ENCODE peak calls at places on chromosome 16, in five cellular contexts. One of them, this sample, is unnamed.

GRCh38 chr16:59369523-59369922 is 635.4 kb upstream of the GOT2 start:
- DNase-seq in cerebellum: no peak
- DNase-seq in stimulated activated CD4-positive, alpha-beta T cell treated with anti-CD3 and anti-CD28 coated beads, Interleukin-2, amount 100 ng/mL, for 48 hours: no peak
- DNase-seq in sigmoid colon: no peak
- DNase-seq in HT-29: no peak
- DNase-seq in this sample: no peak

GRCh38 chr16:23765933-23766332 is 11.1 kb downstream of the CHP2 start:
- DNase-seq in sigmoid colon: no peak
- DNase-seq in cerebellum: no peak
- DNase-seq in HT-29: no peak
- DNase-seq in stimulated activated CD4-positive, alpha-beta T cell treated with anti-CD3 and anti-CD28 coated beads, Interleukin-2, amount 100 ng/mL, for 48 hours: no peak
- DNase-seq in this sample: no peak

GRCh38 chr16:48538746-48539484 is 71.1 kb downstream of the N4BP1 start:
- DNase-seq in stimulated activated CD4-positive, alpha-beta T cell treated with anti-CD3 and anti-CD28 coated beads, Interleukin-2, amount 100 ng/mL, for 48 hours: no peak
- DNase-seq in cerebellum: no peak
- DNase-seq in sigmoid colon: peak; percentile 62
- DNase-seq in HT-29: peak; percentile 9
- DNase-seq in this sample: no peak

GRCh38 chr16:11256657-11257130 is 690 bp upstream of the SOCS1 start:
- DNase-seq in cerebellum: peak; percentile 17
- DNase-seq in sigmoid colon: peak; percentile 82
- DNase-seq in stimulated activated CD4-positive, alpha-beta T cell treated with anti-CD3 and anti-CD28 coated beads, Interleukin-2, amount 100 ng/mL, for 48 hours: peak; percentile 57
- DNase-seq in HT-29: peak; percentile 53
- DNase-seq in this sample: no peak

GRCh38 chr16:72783716-72784320 is 264.1 kb downstream of the ZFHX3 start:
- DNase-seq in HT-29: no peak
- DNase-seq in cerebellum: no peak
- DNase-seq in sigmoid colon: no peak
- DNase-seq in stimulated activated CD4-positive, alpha-beta T cell treated with anti-CD3 and anti-CD28 coated beads, Interleukin-2, amount 100 ng/mL, for 48 hours: no peak
- DNase-seq in this sample: no peak

GRCh38 chr16:79327836-79328235 is 272.7 kb downstream of the MAF start:
- DNase-seq in stimulated activated CD4-positive, alpha-beta T cell treated with anti-CD3 and anti-CD28 coated beads, Interleukin-2, amount 100 ng/mL, for 48 hours: no peak
- DNase-seq in sigmoid colon: no peak
- DNase-seq in HT-29: no peak
- DNase-seq in cerebellum: no peak
- DNase-seq in this sample: no peak

GRCh38 chr16:23584186-23585076 is 11.7 kb downstream of the NDUFAB1 start:
- DNase-seq in HT-29: no peak
- DNase-seq in cerebellum: no peak
- DNase-seq in sigmoid colon: no peak
- DNase-seq in stimulated activated CD4-positive, alpha-beta T cell treated with anti-CD3 and anti-CD28 coated beads, Interleukin-2, amount 100 ng/mL, for 48 hours: no peak
- DNase-seq in this sample: no peak

GRCh38 chr16:28834349-28834748 is 11.6 kb downstream of the ATXN2L start:
- DNase-seq in cerebellum: no peak
- DNase-seq in HT-29: no peak
- DNase-seq in sigmoid colon: no peak
- DNase-seq in stimulated activated CD4-positive, alpha-beta T cell treated with anti-CD3 and anti-CD28 coated beads, Interleukin-2, amount 100 ng/mL, for 48 hours: no peak
- DNase-seq in this sample: no peak

GRCh38 chr16:89141884-89142267 is 29.7 kb upstream of the CDH15 start:
- DNase-seq in stimulated activated CD4-positive, alpha-beta T cell treated with anti-CD3 and anti-CD28 coated beads, Interleukin-2, amount 100 ng/mL, for 48 hours: no peak
- DNase-seq in sigmoid colon: no peak
- DNase-seq in HT-29: no peak
- DNase-seq in cerebellum: no peak
- DNase-seq in this sample: no peak

GRCh38 chr16:58503863-58504688 is 4.1 kb downstream of the NDRG4 start:
- DNase-seq in stimulated activated CD4-positive, alpha-beta T cell treated with anti-CD3 and anti-CD28 coated beads, Interleukin-2, amount 100 ng/mL, for 48 hours: no peak
- DNase-seq in sigmoid colon: peak; percentile 54
- DNase-seq in cerebellum: no peak
- DNase-seq in HT-29: no peak
- DNase-seq in this sample: no peak

GRCh38 chr16:887846-888245 is 82.9 kb downstream of the LMF1 start:
- DNase-seq in sigmoid colon: peak; percentile 61
- DNase-seq in stimulated activated CD4-positive, alpha-beta T cell treated with anti-CD3 and anti-CD28 coated beads, Interleukin-2, amount 100 ng/mL, for 48 hours: no peak
- DNase-seq in HT-29: no peak
- DNase-seq in cerebellum: no peak
- DNase-seq in this sample: no peak

GRCh38 chr16:11107781-11108465 is 148.1 kb downstream of the SOCS1 start:
- DNase-seq in HT-29: no peak
- DNase-seq in stimulated activated CD4-positive, alpha-beta T cell treated with anti-CD3 and anti-CD28 coated beads, Interleukin-2, amount 100 ng/mL, for 48 hours: no peak
- DNase-seq in sigmoid colon: no peak
- DNase-seq in cerebellum: no peak
- DNase-seq in this sample: no peak

This sample was measured in cerebellar cortex.